ENCODE peak calls at places on chromosomes 11 and 22, in five cellular contexts. U is cardiac muscle cell, X is H9, Y is cardiac fibroblast, W is GM20000. Q is an unnamed sample.

GRCh38 chr22:28909375-28909774 is 26.0 kb downstream of the ZNRF3 start:
- DNase-seq in U (peak), X (no peak), Y (peak), W (peak), Q (no peak)

GRCh38 chr11:110311783-110312578 is 15.6 kb upstream of the RDX start:
- DNase-seq in U (peak), W (no peak), Y (peak), X (no peak), Q (peak)

GRCh38 chr11:12599408-12600143 is 74.6 kb upstream of the TEAD1 start:
- DNase-seq in Y (peak), W (peak), X (peak), U (peak), Q (no peak)

GRCh38 chr11:19547044-19547443 is 165.6 kb upstream of the NAV2 start:
- DNase-seq in X (no peak), U (no peak), W (no peak), Y (no peak), Q (no peak)

GRCh38 chr11:60485987-60486386 is 6.6 kb upstream of the MS4A12 start:
- DNase-seq in W (peak), Y (peak), U (no peak), X (peak), Q (no peak)

GRCh38 chr11:46003647-46004046 is 81.2 kb downstream of the LARGE2 start:
- DNase-seq in U (peak), X (no peak), Y (peak), W (no peak), Q (no peak)

GRCh38 chr22:33438273-33438672 is 380.1 kb upstream of the SYN3 start:
- DNase-seq in W (no peak), X (no peak), Y (peak), U (peak), Q (peak)

GRCh38 chr11:88068848-88069554 is 106.2 kb downstream of the RAB38 start:
- DNase-seq in W (no peak), Y (no peak), U (no peak), X (no peak), Q (no peak)

GRCh38 chr11:12122083-12122482 is 11.7 kb downstream of the MICAL2 start:
- DNase-seq in Y (no peak), X (peak), U (no peak), W (no peak), Q (no peak)

GRCh38 chr22:17132112-17132511 is 11.0 kb upstream of the TMEM121B start:
- DNase-seq in X (no peak), Y (no peak), U (no peak), W (no peak), Q (no peak)

GRCh38 chr22:17135153-17135760 is 14.1 kb upstream of the TMEM121B start:
- DNase-seq in X (no peak), Y (no peak), U (no peak), W (no peak), Q (no peak)

GRCh38 chr22:17130199-17130598 is 9.0 kb upstream of the TMEM121B start:
- DNase-seq in W (no peak), Y (no peak), U (no peak), X (no peak), Q (no peak)

GRCh38 chr22:17133137-17133536 is 12.0 kb upstream of the TMEM121B start:
- DNase-seq in U (no peak), X (no peak), Y (no peak), W (no peak), Q (no peak)

DNA sequence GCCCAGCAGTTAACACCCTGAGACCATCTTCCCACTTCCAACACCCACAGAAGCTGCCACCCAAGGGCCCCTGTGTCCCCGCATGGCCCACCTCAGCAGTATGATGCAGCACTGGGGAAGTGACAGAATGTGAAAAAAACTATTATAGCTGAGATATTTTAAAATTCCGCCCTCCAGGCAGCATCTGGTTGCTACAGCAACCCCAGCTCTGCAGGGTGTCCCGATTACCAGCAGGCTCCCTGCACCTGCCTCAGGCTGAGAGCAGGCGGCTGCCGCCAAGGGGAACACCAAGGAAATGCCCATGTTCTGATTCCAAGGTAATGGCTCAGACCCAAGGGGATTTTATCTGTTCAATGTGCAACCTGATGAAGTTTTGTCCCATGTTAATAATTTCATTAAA is 10.5 kb upstream of the TMEM121B start:
- DNase-seq in U (no peak), X (no peak), Y (no peak), W (no peak), Q (no peak)
- TF ChIP-seq CTCF in U (no peak), X (peak), Y (no peak), W (no peak), Q (no peak)

GRCh38 chr11:86781546-86781945 is 18.8 kb upstream of the PRSS23 start:
- DNase-seq in X (peak), U (no peak), W (no peak), Y (no peak), Q (no peak)
- TF ChIP-seq CTCF in X (peak), U (no peak), W (no peak), Y (no peak), Q (no peak)

GRCh38 chr22:41535244-41535643 is 9.0 kb downstream of the POLR3H start:
- DNase-seq in W (no peak), U (no peak), X (peak), Y (peak), Q (peak)
- TF ChIP-seq CTCF in W (no peak), U (no peak), X (peak), Y (peak), Q (peak)

GRCh38 chr11:38948392-38948791 is 2350.4 kb upstream of the RAG2 start:
- DNase-seq in U (no peak), X (no peak), Y (no peak), W (no peak), Q (no peak)
- TF ChIP-seq CTCF in U (no peak), X (no peak), Y (no peak), W (no peak), Q (no peak)

DNA sequence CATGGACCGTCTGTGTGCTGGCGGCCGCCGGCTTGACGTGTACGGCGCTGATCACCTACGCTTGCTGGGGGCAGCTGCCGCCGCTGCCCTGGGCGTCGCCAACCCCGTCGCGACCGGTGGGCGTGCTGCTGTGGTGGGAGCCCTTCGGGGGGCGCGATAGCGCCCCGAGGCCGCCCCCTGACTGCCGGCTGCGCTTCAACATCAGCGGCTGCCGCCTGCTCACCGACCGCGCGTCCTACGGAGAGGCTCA is 786 bp downstream of the FUT4 start:
- DNase-seq in Y (no peak), U (no peak), X (no peak), W (no peak), Q (no peak)
- TF ChIP-seq CTCF in Y (no peak), U (no peak), X (no peak), W (no peak), Q (no peak)

GRCh38 chr11:49995559-49995958 is 13.2 kb upstream of the OR4C12 start:
- DNase-seq in W (no peak), U (peak), Y (peak), X (peak), Q (peak)
- TF ChIP-seq CTCF in W (no peak), U (peak), Y (peak), X (peak), Q (peak)

GRCh38 chr11:31236052-31236652 is 133.4 kb downstream of the DCDC1 start:
- DNase-seq in Y (peak), W (no peak), X (no peak), U (peak), Q (no peak)

GRCh38 chr11:31237819-31238771 is 131.4 kb downstream of the DCDC1 start:
- DNase-seq in W (no peak), U (peak), Y (peak), X (peak), Q (no peak)

DNA sequence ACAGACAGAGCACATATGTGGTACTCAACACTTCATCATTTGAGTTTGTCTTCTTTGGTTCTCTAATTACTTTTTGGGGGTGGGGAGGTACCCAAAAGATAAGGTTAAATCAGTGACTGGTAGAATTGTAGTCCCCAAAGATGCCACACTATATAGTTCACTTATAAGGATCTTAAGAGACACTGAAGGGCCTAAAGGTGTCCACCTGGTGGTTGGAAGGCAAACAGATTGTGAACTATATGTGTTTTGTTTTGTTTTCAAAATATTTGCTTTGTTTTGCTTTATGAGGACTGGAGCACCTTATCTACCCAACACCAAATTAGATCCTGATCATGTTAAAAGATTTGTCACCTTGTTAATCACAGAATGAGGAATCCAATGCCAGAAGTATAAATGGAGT is 136.1 kb downstream of the DCDC1 start:
- DNase-seq in X (no peak), W (no peak), Y (peak), U (peak), Q (no peak)
- TF ChIP-seq CTCF in X (peak), W (no peak), Y (peak), U (peak), Q (peak)

GRCh38 chr22:48706934-48707748 is 1120.5 kb downstream of the BRD1 start:
- DNase-seq in X (no peak), U (no peak), W (no peak), Y (no peak), Q (no peak)

GRCh38 chr22:48705917-48706605 is 1121.6 kb downstream of the BRD1 start:
- DNase-seq in W (no peak), U (no peak), Y (no peak), X (no peak), Q (no peak)

GRCh38 chr22:48703265-48703941 is 1124.3 kb downstream of the BRD1 start:
- DNase-seq in U (no peak), W (no peak), X (no peak), Y (no peak), Q (no peak)

GRCh38 chr22:48704335-48704734 is 1123.3 kb downstream of the BRD1 start:
- DNase-seq in X (no peak), W (no peak), Y (no peak), U (no peak), Q (no peak)

GRCh38 chr22:48705159-48705916 is 1122.3 kb downstream of the BRD1 start:
- DNase-seq in Y (no peak), X (no peak), W (no peak), U (no peak), Q (no peak)
- TF ChIP-seq CTCF in Y (no peak), X (no peak), W (no peak), U (no peak), Q (no peak)

Q was measured in HFFc6.